ENCODE peak calls at places on chromosome 9, in six cellular contexts. Q, J, D, N, L and W are unnamed samples.

GRCh38 chr9:95989304-95989703 is 113.8 kb downstream of the ERCC6L2 start:
- DNase-seq in D (peak), Q (no peak), N (peak), L (no peak), J (peak), W (no peak)

GRCh38 chr9:114856210-114856941 is 50.5 kb upstream of the TNFSF15 start:
- DNase-seq in D (peak), L (peak), J (peak), Q (no peak), N (peak), W (no peak)

GRCh38 chr9:92266486-92266885 is 27.0 kb downstream of the IARS1 start:
- DNase-seq in L (no peak), D (no peak), N (no peak), J (no peak), Q (no peak), W (no peak)

GRCh38 chr9:4508246-4508906 is 18.1 kb downstream of the SLC1A1 start:
- DNase-seq in J (peak), D (peak), N (peak), L (no peak), Q (no peak), W (no peak)

GRCh38 chr9:94108584-94108983 is 24.3 kb downstream of the PTPDC1 start:
- DNase-seq in D (no peak), N (no peak), J (peak), Q (no peak), L (peak), W (no peak)

GRCh38 chr9:127223266-127223665 is 41.3 kb upstream of the GARNL3 start:
- DNase-seq in D (no peak), Q (no peak), J (no peak), N (no peak), L (no peak), W (no peak)

GRCh38 chr9:122468735-122469134 is 9.0 kb downstream of the OR1J1 start:
- DNase-seq in J (peak), D (peak), Q (no peak), N (no peak), L (no peak), W (no peak)

GRCh38 chr9:69885931-69886330 is 65.3 kb downstream of the CFAP95 start:
- DNase-seq in L (no peak), D (no peak), N (no peak), J (no peak), Q (no peak), W (no peak)

GRCh38 chr9:2158729-2159128 is 143.6 kb downstream of the SMARCA2 start:
- DNase-seq in Q (no peak), J (peak), D (no peak), N (no peak), L (no peak), W (no peak)

GRCh38 chr9:109372246-109372645 is 51.4 kb upstream of the EPB41L4B start:
- DNase-seq in D (no peak), J (no peak), Q (no peak), N (no peak), L (no peak), W (no peak)

GRCh38 chr9:84139296-84140100 is 158.9 kb downstream of the RMI1 start:
- DNase-seq in D (no peak), N (peak), Q (no peak), L (no peak), J (peak), W (no peak)

GRCh38 chr9:113909421-113909820 is 33.3 kb downstream of the ZNF618 start:
- DNase-seq in J (no peak), Q (no peak), L (no peak), N (no peak), D (no peak), W (no peak)

GRCh38 chr9:13330396-13331004 is 51.0 kb upstream of the MPDZ start:
- DNase-seq in L (peak), J (peak), D (no peak), N (no peak), Q (no peak), W (no peak)

GRCh38 chr9:110173322-110173642 is 34.7 kb downstream of the C9orf152 start:
- DNase-seq in Q (no peak), L (no peak), N (no peak), J (no peak), D (no peak), W (no peak)

GRCh38 chr9:123864291-123864690 is 65.6 kb downstream of the DENND1A start:
- DNase-seq in Q (no peak), N (no peak), J (no peak), L (no peak), D (no peak), W (no peak)

GRCh38 chr9:116234091-116234490 is 80.5 kb downstream of the PAPPA start:
- DNase-seq in N (peak), J (peak), D (peak), L (no peak), Q (peak), W (peak)

GRCh38 chr9:114446036-114446435 is 58.3 kb upstream of the AKNA start:
- DNase-seq in D (no peak), J (peak), L (no peak), Q (no peak), N (no peak), W (no peak)

GRCh38 chr9:130400870-130401269 is 43.9 kb upstream of the ASS1 start:
- DNase-seq in J (no peak), L (no peak), N (no peak), D (no peak), Q (no peak), W (no peak)